ENCODE peak calls at places on chromosomes 11 and 22, in ten cellular contexts. C is upper lobe of left lung, Z is stomach, N is uterus, J is tibial nerve, X is IMR-90, V is H1, W is Peyer's patch, G is sigmoid colon, E is HepG2. O is an unnamed sample.

GRCh38 chr11:111408789-111409727 is 30.0 kb upstream of the POU2AF1 start:
- DNase-seq in W (no peak), G (no peak), N (no peak), C (no peak), V (no peak), Z (no peak), E (no peak), X (peak; percentile 63), J (no peak), O (no peak)

GRCh38 chr22:44202261-44202789 is 21.6 kb downstream of the PARVG start:
- DNase-seq in E (no peak), X (peak; percentile 90), Z (no peak), V (no peak), W (no peak), G (peak; percentile 42), N (no peak), J (no peak), C (no peak), O (no peak)

GRCh38 chr11:18617688-18618340 is 16.3 kb downstream of the SPTY2D1 start:
- DNase-seq in N (no peak), Z (no peak), G (no peak), E (no peak), W (no peak), X (peak; percentile 71), C (no peak), J (no peak), V (no peak), O (no peak)

GRCh38 chr11:61800331-61801281 is 7.9 kb downstream of the FEN1 start:
- DNase-seq in X (peak; percentile 68), W (no peak), N (no peak), C (no peak), G (no peak), J (no peak), V (no peak), E (no peak), Z (no peak), O (no peak)

GRCh38 chr11:113574586-113574985 is 99.4 kb upstream of the DRD2 start:
- DNase-seq in C (no peak), Z (no peak), E (no peak), G (no peak), X (no peak), N (no peak), V (no peak), W (no peak), J (no peak), O (no peak)

GRCh38 chr11:35138949-35139881 is at the start of gene CD44:
- DNase-seq in Z (peak; percentile 66), N (peak; percentile 79), W (peak; percentile 81), G (peak; percentile 90), E (no peak), X (peak; percentile 86), V (no peak), J (peak; percentile 54), C (peak; percentile 89), O (peak; percentile 46)

GRCh38 chr11:123580557-123581275 is 73.7 kb downstream of the SCN3B start:
- DNase-seq in G (no peak), C (peak; percentile 73), N (peak; percentile 60), W (peak; percentile 85), Z (peak; percentile 84), V (peak; percentile 67), X (peak; percentile 19), E (peak; percentile 33), J (no peak), O (peak; percentile 69)

GRCh38 chr11:76787911-76788596 is 4.9 kb downstream of the TSKU start:
- DNase-seq in X (peak; percentile 76), G (peak; percentile 74), V (no peak), C (no peak), Z (no peak), J (peak; percentile 53), W (peak; percentile 57), E (peak; percentile 75), N (peak; percentile 59), O (peak; percentile 65)

GRCh38 chr11:10350341-10350740 is 45.5 kb downstream of the ADM start:
- DNase-seq in V (peak; percentile 73), G (no peak), J (no peak), N (no peak), E (peak; percentile 77), W (no peak), Z (no peak), C (no peak), X (peak; percentile 86), O (no peak)

GRCh38 chr22:35743466-35743865 is 25.8 kb downstream of the APOL5 start:
- DNase-seq in G (no peak), Z (no peak), X (peak; percentile 19), C (no peak), E (no peak), W (no peak), V (no peak), N (no peak), J (no peak), O (no peak)
- H3K27me3 ChIP-seq in G (no peaks in the 10 kb centered on the region), Z (no peaks in the 10 kb centered on the region), X (no peaks in the 10 kb centered on the region), C (no peaks in the 10 kb centered on the region), E (no peaks in the 10 kb centered on the region), W (no peaks in the 10 kb centered on the region), V (no peaks in the 10 kb centered on the region), N (no peaks in the 10 kb centered on the region), J (no peaks in the 10 kb centered on the region), O (no peaks in the 10 kb centered on the region)

GRCh38 chr11:36257351-36257750 is 31.9 kb downstream of the COMMD9 start:
- DNase-seq in V (no peak), C (no peak), J (no peak), W (no peak), E (no peak), N (no peak), X (peak; percentile 54), G (no peak), Z (no peak), O (no peak)

GRCh38 chr11:36264601-36265344 is 24.5 kb downstream of the COMMD9 start:
- DNase-seq in Z (no peak), X (no peak), V (no peak), C (no peak), J (no peak), N (no peak), E (no peak), G (no peak), W (no peak), O (no peak)

GRCh38 chr11:36264011-36264410 is 25.2 kb downstream of the COMMD9 start:
- DNase-seq in E (no peak), N (no peak), W (no peak), C (no peak), J (no peak), G (no peak), X (no peak), Z (no peak), V (no peak), O (no peak)

GRCh38 chr11:36258730-36259360 is 30.4 kb downstream of the COMMD9 start:
- DNase-seq in J (peak; percentile 45), W (no peak), C (peak; percentile 60), E (peak; percentile 29), Z (peak; percentile 48), G (peak; percentile 72), N (peak; percentile 50), V (peak; percentile 36), X (peak; percentile 77), O (peak; percentile 77)

GRCh38 chr11:36261094-36261493 is 28.1 kb downstream of the COMMD9 start:
- DNase-seq in W (no peak), J (no peak), Z (no peak), V (no peak), G (no peak), C (no peak), N (no peak), E (no peak), X (no peak), O (no peak)
- TF ChIP-seq CTCF in W (no peak), J (no peak), Z (no peak), V (no peak), G (no peak), C (no peak), N (no peak), E (no peak), X (no peak), O (no peak)

DNA sequence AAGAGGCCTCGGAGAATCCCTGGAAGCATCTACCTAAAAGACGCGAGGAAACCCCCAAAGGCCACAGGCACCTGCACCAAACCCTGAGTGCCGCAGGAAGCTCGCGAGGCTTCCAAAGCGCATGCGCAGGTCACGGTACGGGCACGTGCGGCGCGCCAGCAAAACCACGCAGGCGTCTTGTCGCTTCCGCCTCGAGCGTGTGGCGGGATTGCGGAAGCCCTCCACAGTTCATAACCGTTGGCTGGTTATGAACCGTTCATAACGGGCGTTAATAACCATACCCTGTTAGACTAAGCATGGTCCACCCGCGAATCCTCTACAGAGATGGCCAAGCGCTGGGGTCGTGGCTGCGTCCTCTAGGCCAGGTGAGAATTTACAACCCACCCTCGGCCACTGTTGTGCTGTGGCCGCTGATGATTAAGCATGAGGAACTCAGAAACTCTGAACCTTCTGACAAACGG is 46.4 kb downstream of the MORC2 start:
- DNase-seq in V (no peak), E (no peak), X (peak; percentile 27), Z (peak; percentile 55), J (no peak), C (peak; percentile 52), W (peak; percentile 79), G (peak; percentile 84), N (peak; percentile 65), O (peak; percentile 77)
- TF ChIP-seq POLR2A in V (no peak), E (no peak), X (no peak), Z (no peak), J (no peak), C (no peak), W (no peak), G (no peak), N (no peak), O (no peak)

GRCh38 chr11:120128392-120129172 is 9.3 kb downstream of the TRIM29 start:
- DNase-seq in N (peak; percentile 70), V (no peak), W (peak; percentile 86), X (peak; percentile 8), Z (no peak), J (peak; percentile 66), G (peak; percentile 93), C (no peak), E (peak; percentile 18), O (no peak)

GRCh38 chr11:120127236-120127635 is 10.7 kb downstream of the TRIM29 start:
- DNase-seq in C (no peak), W (no peak), V (no peak), G (no peak), J (no peak), Z (no peak), X (no peak), N (no peak), E (no peak), O (no peak)

GRCh38 chr11:120125509-120125908 is 12.4 kb downstream of the TRIM29 start:
- DNase-seq in N (no peak), V (no peak), Z (no peak), X (no peak), E (no peak), G (no peak), J (no peak), W (no peak), C (no peak), O (no peak)

GRCh38 chr11:120125005-120125404 is 12.9 kb downstream of the TRIM29 start:
- DNase-seq in V (no peak), X (peak; percentile 25), N (no peak), E (peak; percentile 37), G (no peak), C (no peak), W (peak; percentile 69), Z (no peak), J (no peak), O (no peak)

DNA sequence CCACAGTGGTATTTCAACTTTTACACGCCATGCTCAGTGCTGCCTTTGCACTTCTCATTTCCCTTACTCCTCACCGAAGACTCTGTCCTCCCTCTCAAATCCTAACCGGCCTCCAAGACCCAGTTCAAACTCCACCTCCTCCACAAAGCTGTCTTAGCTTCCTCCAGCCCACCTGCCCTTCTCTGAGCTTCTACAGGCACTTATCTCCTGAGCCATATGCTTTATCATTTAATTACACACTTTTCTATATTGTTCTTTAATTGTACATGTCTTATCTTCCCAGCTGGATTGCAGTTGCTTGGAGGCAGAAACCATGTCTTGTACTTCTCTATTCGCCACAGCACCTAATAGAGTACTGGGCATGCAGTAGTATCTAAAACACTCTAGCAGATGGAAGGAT is 11.4 kb downstream of the TRIM29 start:
- DNase-seq in J (no peak), C (no peak), G (no peak), E (no peak), X (no peak), W (no peak), V (no peak), N (no peak), Z (no peak), O (no peak)
- H3K27me3 ChIP-seq in J (no peaks in the 10 kb centered on the region), C (no peaks in the 10 kb centered on the region), G (no peaks in the 10 kb centered on the region), E (peaks cover 76% of the 10 kb centered on the region), X (peaks cover 41% of the 10 kb centered on the region), W (no peaks in the 10 kb centered on the region), V (no peaks in the 10 kb centered on the region), N (no peaks in the 10 kb centered on the region), Z (peaks cover 9% of the 10 kb centered on the region), O (no peaks in the 10 kb centered on the region)